ENCODE peak calls at places on chromosomes 6 and 20, in five cellular contexts. R, M, I, K and B are unnamed samples.

GRCh38 chr20:6560978-6561377 is 206.5 kb upstream of the BMP2 start:
- DNase-seq in R (peak), K (no peak), I (no peak), M (no peak), B (no peak)

GRCh38 chr6:53811082-53811481 is 16.3 kb downstream of the LRRC1 start:
- DNase-seq in M (no peak), K (no peak), I (peak), R (peak), B (no peak)

GRCh38 chr20:62908971-62909791 is 17.1 kb downstream of the DIDO1 start:
- DNase-seq in M (no peak), K (no peak), I (no peak), R (no peak), B (no peak)

GRCh38 chr6:19869464-19869863 is 32.3 kb downstream of the ID4 start:
- DNase-seq in M (no peak), R (peak), K (peak), I (no peak), B (no peak)

GRCh38 chr20:62685781-62686555 is 22.7 kb upstream of the NTSR1 start:
- DNase-seq in M (no peak), R (peak), I (no peak), K (peak), B (no peak)

GRCh38 chr20:20411382-20411781 is 43.5 kb downstream of the INSM1 start:
- DNase-seq in I (no peak), R (no peak), M (no peak), K (no peak), B (no peak)

GRCh38 chr6:65787787-65788186 is 80.8 kb upstream of the EYS start:
- DNase-seq in K (peak), R (no peak), M (no peak), I (no peak), B (peak)

GRCh38 chr6:170284126-170284773 is 6.6 kb downstream of the DLL1 start:
- DNase-seq in K (no peak), M (no peak), I (no peak), R (no peak), B (no peak)

GRCh38 chr20:52974155-52974554 is 2.0 kb downstream of the TSHZ2 start:
- DNase-seq in I (peak), K (no peak), R (no peak), M (no peak), B (peak)

GRCh38 chr6:98343004-98343403 is 491.4 kb upstream of the POU3F2 start:
- DNase-seq in R (no peak), M (no peak), I (no peak), K (no peak), B (no peak)

GRCh38 chr6:169097336-169098052 is 156.2 kb downstream of the THBS2 start:
- DNase-seq in R (no peak), I (no peak), M (no peak), K (no peak), B (no peak)

GRCh38 chr6:53465732-53466131 is 79.2 kb downstream of the GCLC start:
- DNase-seq in R (peak), I (no peak), M (no peak), K (no peak), B (no peak)

GRCh38 chr6:8627085-8627861 is 191.9 kb upstream of the SLC35B3 start:
- DNase-seq in I (peak), K (no peak), R (no peak), M (no peak), B (no peak)

GRCh38 chr6:3751730-3752537 is 421 bp upstream of the PXDC1 start:
- DNase-seq in K (peak), R (peak), M (peak), I (no peak), B (peak)

GRCh38 chr6:169048806-169049205 is 204.8 kb downstream of the THBS2 start:
- DNase-seq in R (no peak), I (no peak), K (no peak), M (no peak), B (no peak)

GRCh38 chr20:19934792-19935491 is 82.2 kb upstream of the NAA20 start:
- DNase-seq in K (no peak), M (no peak), I (no peak), R (no peak), B (no peak)

GRCh38 chr6:72636786-72637185 is 14.9 kb downstream of the KCNQ5 start:
- DNase-seq in M (no peak), I (no peak), R (no peak), K (no peak), B (no peak)
- H3K4me2 ChIP-seq in M (no peak), I (peak), R (no peak), K (no peak), B (no peak)

GRCh38 chr6:106194949-106195919 is 109.1 kb downstream of the PRDM1 start:
- DNase-seq in I (no peak), M (no peak), R (no peak), K (no peak), B (no peak)
- TF ChIP-seq USF2 in I (no peak), M (no peak), R (no peak), K (no peak), B (no peak)

GRCh38 chr6:89977808-89978748 is 83.8 kb downstream of the GJA10 start:
- DNase-seq in M (no peak), R (no peak), I (no peak), K (no peak), B (peak)
- TF ChIP-seq POLR2AphosphoS5 in M (no peak), R (no peak), I (no peak), K (no peak), B (peak)

GRCh38 chr6:144678844-144679243 is 393.7 kb downstream of the UTRN start:
- DNase-seq in K (no peak), M (no peak), I (no peak), R (no peak), B (no peak)
- H3K4me2 ChIP-seq in K (no peak), M (no peak), I (no peak), R (no peak), B (no peak)

GRCh38 chr6:22610127-22610526 is 40.8 kb downstream of the HDGFL1 start:
- DNase-seq in I (no peak), R (no peak), M (no peak), K (no peak), B (no peak)

GRCh38 chr6:22613695-22614094 is 44.3 kb downstream of the HDGFL1 start:
- DNase-seq in M (no peak), I (no peak), K (no peak), R (no peak), B (no peak)

GRCh38 chr6:22614541-22614940 is 45.2 kb downstream of the HDGFL1 start:
- DNase-seq in K (no peak), R (no peak), I (no peak), M (no peak), B (no peak)

GRCh38 chr6:22612241-22612640 is 42.9 kb downstream of the HDGFL1 start:
- DNase-seq in K (no peak), R (no peak), M (no peak), I (no peak), B (peak)
- TF ChIP-seq USF2 in K (no peak), R (no peak), M (no peak), I (no peak), B (no peak)

DNA sequence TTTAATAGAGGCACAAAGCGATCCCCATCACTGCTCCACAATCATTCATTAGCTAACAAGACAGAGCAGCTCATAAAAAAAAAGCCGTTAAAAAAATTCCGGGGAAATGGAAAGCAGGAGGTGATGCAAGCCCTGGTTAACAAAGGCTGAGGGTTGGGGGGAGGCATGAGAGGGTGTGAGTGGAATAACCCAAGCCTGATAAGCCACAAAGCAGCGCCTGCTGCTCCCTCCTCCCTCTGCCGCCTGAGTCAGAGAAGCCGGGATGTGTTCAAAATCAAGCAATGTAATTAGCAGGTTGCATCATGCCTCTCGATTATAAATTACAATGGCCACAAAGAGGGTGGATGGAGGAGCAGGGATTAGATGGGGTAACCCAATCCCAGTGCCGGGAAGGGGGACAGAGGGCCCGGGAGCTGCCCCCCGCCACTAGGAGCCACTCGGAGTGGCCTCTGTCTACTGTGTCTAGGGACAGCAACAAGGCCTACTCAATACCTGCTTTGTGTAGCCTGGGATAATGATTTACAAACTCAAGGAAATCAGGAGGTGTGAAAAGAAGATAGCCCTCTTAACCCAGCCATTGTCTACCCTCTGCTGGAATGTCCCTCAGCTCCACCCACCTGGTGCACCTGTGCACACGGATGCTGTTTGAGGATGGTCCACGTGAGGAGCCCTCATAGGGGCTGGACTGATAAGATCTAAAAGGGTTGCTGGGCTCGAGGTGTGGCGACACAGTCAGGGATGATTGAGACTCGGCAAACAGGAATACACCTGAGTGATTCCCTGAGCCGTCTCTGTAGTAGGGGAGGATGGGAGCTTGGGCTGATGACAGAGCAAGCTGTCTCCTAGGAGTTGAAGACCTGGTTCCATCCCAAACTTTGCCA is 156.9 kb downstream of the VEGFA start:
- DNase-seq in I (no peak), M (no peak), K (peak), R (peak), B (peak)
- TF ChIP-seq POLR2AphosphoS5 in I (no peak), M (no peak), K (peak), R (no peak), B (no peak)

GRCh38 chr6:71205336-71205956 is 83.2 kb upstream of the OGFRL1 start:
- DNase-seq in M (no peak), K (no peak), I (no peak), R (no peak), B (no peak)
- H3K4me2 ChIP-seq in M (no peak), K (no peak), I (no peak), R (no peak), B (no peak)

DNA sequence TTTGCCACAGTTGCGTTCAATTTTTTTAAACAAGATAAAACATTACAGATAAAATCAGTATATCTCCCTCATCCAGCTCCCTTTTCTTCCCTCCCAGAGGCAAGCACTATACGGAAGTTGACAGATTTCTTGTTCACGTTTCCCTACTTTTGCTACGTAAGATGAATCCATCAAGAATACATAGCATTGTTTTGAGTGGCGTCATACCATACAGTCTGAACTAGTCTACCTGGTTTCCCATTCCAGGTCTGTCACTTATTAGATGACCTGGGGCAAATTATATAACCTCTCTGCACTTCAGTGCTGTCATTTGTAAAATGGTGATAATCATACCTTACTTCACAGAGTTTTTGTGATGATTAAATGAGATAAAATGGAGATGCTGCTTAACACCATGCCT is 184.3 kb upstream of the SOX4 start:
- DNase-seq in I (no peak), K (no peak), M (no peak), R (no peak), B (no peak)
- TF ChIP-seq USF2 in I (no peak), K (no peak), M (no peak), R (no peak), B (no peak)

DNA sequence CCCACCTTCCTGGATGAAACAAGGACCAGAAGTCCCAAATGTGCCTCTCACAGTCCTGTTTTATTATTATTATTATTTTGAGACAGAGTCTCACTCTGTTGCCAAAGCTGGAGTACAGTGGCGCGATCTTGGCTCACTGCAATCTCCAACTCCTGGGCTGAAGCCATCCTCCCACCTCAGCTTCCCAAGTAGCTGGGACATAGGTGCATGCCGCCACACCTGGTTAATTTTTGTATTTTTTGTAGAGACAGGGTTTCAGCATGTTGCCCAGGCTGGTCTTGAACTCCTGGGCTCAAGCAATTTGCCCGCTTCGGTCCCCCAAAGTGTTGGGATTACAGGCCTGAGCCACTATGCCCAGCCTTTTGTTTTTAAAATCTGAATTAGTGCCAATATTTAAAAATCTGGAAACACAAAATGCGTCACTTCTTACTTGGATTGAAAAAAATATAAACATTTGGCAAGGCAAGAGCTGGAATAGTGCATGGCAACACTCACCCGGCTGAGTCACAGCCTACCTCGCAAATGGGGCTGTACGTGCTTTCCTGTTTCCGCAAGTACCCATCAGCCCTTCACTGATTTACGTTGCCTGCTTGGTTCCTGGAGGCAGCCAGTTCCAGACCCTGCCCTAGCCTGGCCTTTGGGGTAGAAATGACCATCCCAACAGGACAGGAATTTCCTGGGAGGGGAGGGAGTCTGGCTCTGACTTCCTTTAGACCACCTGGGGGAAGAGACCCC is 6.3 kb downstream of the SDCBP2 start:
- DNase-seq in R (no peak), I (no peak), K (no peak), M (no peak), B (no peak)
- TF ChIP-seq POLR2AphosphoS5 in R (no peak), I (no peak), K (no peak), M (no peak), B (peak)